ENCODE peak calls at places on chromosomes 11 and 22, in seven cellular contexts. One of them, this sample, is unnamed.

GRCh38 chr11:115267871-115268270 is 236.3 kb downstream of the CADM1 start:
- DNase-seq in stomach: no peak
- DNase-seq in hepatic stellate cell: no peak
- DNase-seq in hippocampal formation: no peak
- DNase-seq in stimulated activated CD8-positive, alpha-beta memory T cell treated with anti-CD3 and anti-CD28 coated beads, Interleukin-7, amount 100 ng/mL, for 24 hours: no peak
- DNase-seq in Jurkat, Clone E6-1: no peak
- DNase-seq in IMR-90: no peak
- DNase-seq in this sample: no peak

GRCh38 chr11:33976351-33977199 is 75.0 kb upstream of the CAPRIN1 start:
- DNase-seq in stomach: no peak
- DNase-seq in hepatic stellate cell: no peak
- DNase-seq in hippocampal formation: no peak
- DNase-seq in stimulated activated CD8-positive, alpha-beta memory T cell treated with anti-CD3 and anti-CD28 coated beads, Interleukin-7, amount 100 ng/mL, for 24 hours: no peak
- DNase-seq in Jurkat, Clone E6-1: no peak
- DNase-seq in IMR-90: peak; percentile 1
- DNase-seq in this sample: no peak

GRCh38 chr11:66068154-66068821 is 1.8 kb upstream of the PACS1 start:
- DNase-seq in stomach: peak; percentile 73
- DNase-seq in hepatic stellate cell: peak; percentile 71
- DNase-seq in hippocampal formation: peak; percentile 41
- DNase-seq in stimulated activated CD8-positive, alpha-beta memory T cell treated with anti-CD3 and anti-CD28 coated beads, Interleukin-7, amount 100 ng/mL, for 24 hours: peak; percentile 53
- DNase-seq in Jurkat, Clone E6-1: peak; percentile 63
- DNase-seq in IMR-90: peak; percentile 68
- DNase-seq in this sample: no peak

GRCh38 chr11:7890417-7891179 is 40.5 kb downstream of the OR10A6 start:
- DNase-seq in stomach: no peak
- DNase-seq in hepatic stellate cell: no peak
- DNase-seq in hippocampal formation: no peak
- DNase-seq in stimulated activated CD8-positive, alpha-beta memory T cell treated with anti-CD3 and anti-CD28 coated beads, Interleukin-7, amount 100 ng/mL, for 24 hours: no peak
- DNase-seq in Jurkat, Clone E6-1: peak; percentile 12
- DNase-seq in IMR-90: no peak
- DNase-seq in this sample: no peak

GRCh38 chr22:25711491-25711890 is 30.5 kb upstream of the MYO18B start:
- DNase-seq in stomach: no peak
- DNase-seq in hepatic stellate cell: no peak
- DNase-seq in hippocampal formation: no peak
- DNase-seq in stimulated activated CD8-positive, alpha-beta memory T cell treated with anti-CD3 and anti-CD28 coated beads, Interleukin-7, amount 100 ng/mL, for 24 hours: no peak
- DNase-seq in Jurkat, Clone E6-1: no peak
- DNase-seq in IMR-90: no peak
- DNase-seq in this sample: no peak

GRCh38 chr11:15745266-15745665 is 611.1 kb downstream of the SOX6 start:
- DNase-seq in stomach: no peak
- DNase-seq in hepatic stellate cell: no peak
- DNase-seq in hippocampal formation: no peak
- DNase-seq in stimulated activated CD8-positive, alpha-beta memory T cell treated with anti-CD3 and anti-CD28 coated beads, Interleukin-7, amount 100 ng/mL, for 24 hours: no peak
- DNase-seq in Jurkat, Clone E6-1: no peak
- DNase-seq in IMR-90: peak; percentile 50
- DNase-seq in this sample: no peak

GRCh38 chr11:18010977-18011586 is 1.8 kb downstream of the SERGEF start:
- DNase-seq in stomach: no peak
- DNase-seq in hepatic stellate cell: no peak
- DNase-seq in hippocampal formation: no peak
- DNase-seq in stimulated activated CD8-positive, alpha-beta memory T cell treated with anti-CD3 and anti-CD28 coated beads, Interleukin-7, amount 100 ng/mL, for 24 hours: no peak
- DNase-seq in Jurkat, Clone E6-1: no peak
- DNase-seq in IMR-90: no peak
- DNase-seq in this sample: no peak

GRCh38 chr11:66559141-66559861 is 9.1 kb downstream of the CTSF start:
- DNase-seq in stomach: peak; percentile 33
- DNase-seq in hepatic stellate cell: no peak
- DNase-seq in hippocampal formation: no peak
- DNase-seq in stimulated activated CD8-positive, alpha-beta memory T cell treated with anti-CD3 and anti-CD28 coated beads, Interleukin-7, amount 100 ng/mL, for 24 hours: no peak
- DNase-seq in Jurkat, Clone E6-1: no peak
- DNase-seq in IMR-90: no peak
- DNase-seq in this sample: no peak

GRCh38 chr11:92703431-92703830 is 266.0 kb upstream of the MTNR1B start:
- DNase-seq in stomach: no peak
- DNase-seq in hepatic stellate cell: no peak
- DNase-seq in hippocampal formation: no peak
- DNase-seq in stimulated activated CD8-positive, alpha-beta memory T cell treated with anti-CD3 and anti-CD28 coated beads, Interleukin-7, amount 100 ng/mL, for 24 hours: no peak
- DNase-seq in Jurkat, Clone E6-1: no peak
- DNase-seq in IMR-90: peak; percentile 35
- DNase-seq in this sample: no peak

GRCh38 chr11:65221026-65221425 is 39.3 kb downstream of the CAPN1 start:
- DNase-seq in stomach: no peak
- DNase-seq in hepatic stellate cell: no peak
- DNase-seq in hippocampal formation: no peak
- DNase-seq in stimulated activated CD8-positive, alpha-beta memory T cell treated with anti-CD3 and anti-CD28 coated beads, Interleukin-7, amount 100 ng/mL, for 24 hours: no peak
- DNase-seq in Jurkat, Clone E6-1: no peak
- DNase-seq in IMR-90: no peak
- DNase-seq in this sample: no peak

GRCh38 chr11:75518771-75519653 is 6.7 kb downstream of the GDPD5 start:
- DNase-seq in stomach: no peak
- DNase-seq in hepatic stellate cell: no peak
- DNase-seq in hippocampal formation: no peak
- DNase-seq in stimulated activated CD8-positive, alpha-beta memory T cell treated with anti-CD3 and anti-CD28 coated beads, Interleukin-7, amount 100 ng/mL, for 24 hours: no peak
- DNase-seq in Jurkat, Clone E6-1: no peak
- DNase-seq in IMR-90: no peak
- DNase-seq in this sample: no peak

GRCh38 chr11:41281131-41281742 is 178.2 kb downstream of the LRRC4C start:
- DNase-seq in stomach: no peak
- DNase-seq in hepatic stellate cell: no peak
- DNase-seq in hippocampal formation: no peak
- DNase-seq in stimulated activated CD8-positive, alpha-beta memory T cell treated with anti-CD3 and anti-CD28 coated beads, Interleukin-7, amount 100 ng/mL, for 24 hours: no peak
- DNase-seq in Jurkat, Clone E6-1: no peak
- DNase-seq in IMR-90: no peak
- DNase-seq in this sample: no peak

GRCh38 chr22:46043816-46044717 is 67.1 kb upstream of the WNT7B start:
- DNase-seq in stomach: peak; percentile 54
- DNase-seq in hepatic stellate cell: no peak
- DNase-seq in hippocampal formation: no peak
- DNase-seq in stimulated activated CD8-positive, alpha-beta memory T cell treated with anti-CD3 and anti-CD28 coated beads, Interleukin-7, amount 100 ng/mL, for 24 hours: no peak
- DNase-seq in Jurkat, Clone E6-1: no peak
- DNase-seq in IMR-90: no peak
- DNase-seq in this sample: no peak

GRCh38 chr11:36186340-36186739 is 102.9 kb downstream of the COMMD9 start:
- DNase-seq in stomach: no peak
- DNase-seq in hepatic stellate cell: no peak
- DNase-seq in hippocampal formation: no peak
- DNase-seq in stimulated activated CD8-positive, alpha-beta memory T cell treated with anti-CD3 and anti-CD28 coated beads, Interleukin-7, amount 100 ng/mL, for 24 hours: no peak
- DNase-seq in Jurkat, Clone E6-1: no peak
- DNase-seq in IMR-90: peak; percentile 87
- DNase-seq in this sample: no peak